ENCODE peak calls at places on chromosomes 13 and 19, in five cellular contexts. One of them, this sample, is unnamed.
A peak's percentile ranks its signal among the peaks of the same experiment; 100 is the strongest.

GRCh38 chr13:44058586-44059238 is 179.0 kb downstream of the LACC1 start:
- DNase-seq in activated T-helper 1 cell treated with anti-CD3 and anti-CD28 coated beads, Interleukin-12 subunit alpha, Interleukin-12 subunit beta, Interleukin-2, Interleukin-4 antibody, amounts not matched to agents 30 ng/mL and 10 ng/mL and 1 ng/mL, durations not matched to agents 14 hours and 24 hours and 36 hours: no peak
- DNase-seq in DMS53: no peak
- DNase-seq in NCI-H2081: no peak
- DNase-seq in non-pigmented ciliary epithelial cell: no peak
- DNase-seq in this sample: no peak

GRCh38 chr13:103039183-103039582 is 27.0 kb downstream of the SLC10A2 start:
- DNase-seq in NCI-H2081: no peak
- DNase-seq in DMS53: no peak
- DNase-seq in non-pigmented ciliary epithelial cell: no peak
- DNase-seq in activated T-helper 1 cell treated with anti-CD3 and anti-CD28 coated beads, Interleukin-12 subunit alpha, Interleukin-12 subunit beta, Interleukin-2, Interleukin-4 antibody, amounts not matched to agents 30 ng/mL and 10 ng/mL and 1 ng/mL, durations not matched to agents 14 hours and 24 hours and 36 hours: no peak
- DNase-seq in this sample: no peak

GRCh38 chr19:41563847-41564514 is 12.0 kb upstream of the CEACAM21 start:
- DNase-seq in non-pigmented ciliary epithelial cell: no peak
- DNase-seq in activated T-helper 1 cell treated with anti-CD3 and anti-CD28 coated beads, Interleukin-12 subunit alpha, Interleukin-12 subunit beta, Interleukin-2, Interleukin-4 antibody, amounts not matched to agents 30 ng/mL and 10 ng/mL and 1 ng/mL, durations not matched to agents 14 hours and 24 hours and 36 hours: no peak
- DNase-seq in DMS53: peak; percentile 79
- DNase-seq in NCI-H2081: no peak
- DNase-seq in this sample: no peak

GRCh38 chr13:46473806-46474205 is 79.2 kb upstream of the LRCH1 start:
- DNase-seq in activated T-helper 1 cell treated with anti-CD3 and anti-CD28 coated beads, Interleukin-12 subunit alpha, Interleukin-12 subunit beta, Interleukin-2, Interleukin-4 antibody, amounts not matched to agents 30 ng/mL and 10 ng/mL and 1 ng/mL, durations not matched to agents 14 hours and 24 hours and 36 hours: no peak
- DNase-seq in NCI-H2081: no peak
- DNase-seq in DMS53: no peak
- DNase-seq in non-pigmented ciliary epithelial cell: no peak
- DNase-seq in this sample: no peak

GRCh38 chr13:111972261-111972780 is 94.6 kb upstream of the SOX1 start:
- DNase-seq in activated T-helper 1 cell treated with anti-CD3 and anti-CD28 coated beads, Interleukin-12 subunit alpha, Interleukin-12 subunit beta, Interleukin-2, Interleukin-4 antibody, amounts not matched to agents 30 ng/mL and 10 ng/mL and 1 ng/mL, durations not matched to agents 14 hours and 24 hours and 36 hours: no peak
- DNase-seq in DMS53: no peak
- DNase-seq in NCI-H2081: peak; percentile 35
- DNase-seq in non-pigmented ciliary epithelial cell: no peak
- DNase-seq in this sample: no peak

GRCh38 chr13:113592571-113592970 is 8.0 kb downstream of the TFDP1 start:
- DNase-seq in activated T-helper 1 cell treated with anti-CD3 and anti-CD28 coated beads, Interleukin-12 subunit alpha, Interleukin-12 subunit beta, Interleukin-2, Interleukin-4 antibody, amounts not matched to agents 30 ng/mL and 10 ng/mL and 1 ng/mL, durations not matched to agents 14 hours and 24 hours and 36 hours: no peak
- DNase-seq in non-pigmented ciliary epithelial cell: no peak
- DNase-seq in DMS53: no peak
- DNase-seq in NCI-H2081: no peak
- DNase-seq in this sample: no peak

GRCh38 chr13:26508885-26509284 is 48.6 kb upstream of the WASF3 start:
- DNase-seq in non-pigmented ciliary epithelial cell: no peak
- DNase-seq in activated T-helper 1 cell treated with anti-CD3 and anti-CD28 coated beads, Interleukin-12 subunit alpha, Interleukin-12 subunit beta, Interleukin-2, Interleukin-4 antibody, amounts not matched to agents 30 ng/mL and 10 ng/mL and 1 ng/mL, durations not matched to agents 14 hours and 24 hours and 36 hours: no peak
- DNase-seq in NCI-H2081: no peak
- DNase-seq in DMS53: peak; percentile 45
- DNase-seq in this sample: no peak

GRCh38 chr19:33772102-33772857 is 24.4 kb upstream of the KCTD15 start:
- DNase-seq in DMS53: no peak
- DNase-seq in activated T-helper 1 cell treated with anti-CD3 and anti-CD28 coated beads, Interleukin-12 subunit alpha, Interleukin-12 subunit beta, Interleukin-2, Interleukin-4 antibody, amounts not matched to agents 30 ng/mL and 10 ng/mL and 1 ng/mL, durations not matched to agents 14 hours and 24 hours and 36 hours: no peak
- DNase-seq in NCI-H2081: no peak
- DNase-seq in non-pigmented ciliary epithelial cell: no peak
- DNase-seq in this sample: no peak

GRCh38 chr13:111475488-111475887 is 155.0 kb downstream of the TEX29 start:
- DNase-seq in non-pigmented ciliary epithelial cell: no peak
- DNase-seq in activated T-helper 1 cell treated with anti-CD3 and anti-CD28 coated beads, Interleukin-12 subunit alpha, Interleukin-12 subunit beta, Interleukin-2, Interleukin-4 antibody, amounts not matched to agents 30 ng/mL and 10 ng/mL and 1 ng/mL, durations not matched to agents 14 hours and 24 hours and 36 hours: no peak
- DNase-seq in NCI-H2081: no peak
- DNase-seq in DMS53: no peak
- DNase-seq in this sample: no peak

GRCh38 chr13:39840201-39840600 is 184.7 kb downstream of the COG6 start:
- DNase-seq in non-pigmented ciliary epithelial cell: no peak
- DNase-seq in NCI-H2081: no peak
- DNase-seq in DMS53: no peak
- DNase-seq in activated T-helper 1 cell treated with anti-CD3 and anti-CD28 coated beads, Interleukin-12 subunit alpha, Interleukin-12 subunit beta, Interleukin-2, Interleukin-4 antibody, amounts not matched to agents 30 ng/mL and 10 ng/mL and 1 ng/mL, durations not matched to agents 14 hours and 24 hours and 36 hours: no peak
- DNase-seq in this sample: no peak

GRCh38 chr13:35953537-35954206 is 177.5 kb downstream of the DCLK1 start:
- DNase-seq in activated T-helper 1 cell treated with anti-CD3 and anti-CD28 coated beads, Interleukin-12 subunit alpha, Interleukin-12 subunit beta, Interleukin-2, Interleukin-4 antibody, amounts not matched to agents 30 ng/mL and 10 ng/mL and 1 ng/mL, durations not matched to agents 14 hours and 24 hours and 36 hours: no peak
- DNase-seq in NCI-H2081: peak; percentile 97
- DNase-seq in DMS53: peak; percentile 99
- DNase-seq in non-pigmented ciliary epithelial cell: peak; percentile 81
- DNase-seq in this sample: no peak